ENCODE peak calls at places on chromosome 15, in six cellular contexts. One of them, this sample, is unnamed.
A peak's percentile ranks its signal among the peaks of the same experiment; 100 is the strongest.

GRCh38 chr15:89784686-89784960 is 8.5 kb downstream of the MESP2 start:
- DNase-seq in AML-193: no peak
- DNase-seq in AG20443: no peak
- DNase-seq in cardiac fibroblast: no peak
- DNase-seq in SK-N-DZ: no peak
- DNase-seq in stimulated activated CD8-positive, alpha-beta memory T cell treated with anti-CD3 and anti-CD28 coated beads, Interleukin-12 subunit alpha, Interleukin-12 subunit beta, amount 100 ng/mL, for 4 hours: no peak
- DNase-seq in this sample: no peak

GRCh38 chr15:45540531-45540930 is 18.0 kb upstream of the SLC30A4 start:
- DNase-seq in SK-N-DZ: no peak
- DNase-seq in AML-193: no peak
- DNase-seq in cardiac fibroblast: no peak
- DNase-seq in stimulated activated CD8-positive, alpha-beta memory T cell treated with anti-CD3 and anti-CD28 coated beads, Interleukin-12 subunit alpha, Interleukin-12 subunit beta, amount 100 ng/mL, for 4 hours: no peak
- DNase-seq in AG20443: no peak
- DNase-seq in this sample: no peak

GRCh38 chr15:65942436-65942835 is 73.1 kb downstream of the RAB11A start:
- DNase-seq in AML-193: no peak
- DNase-seq in AG20443: no peak
- DNase-seq in SK-N-DZ: peak; percentile 50
- DNase-seq in stimulated activated CD8-positive, alpha-beta memory T cell treated with anti-CD3 and anti-CD28 coated beads, Interleukin-12 subunit alpha, Interleukin-12 subunit beta, amount 100 ng/mL, for 4 hours: no peak
- DNase-seq in cardiac fibroblast: no peak
- DNase-seq in this sample: no peak

GRCh38 chr15:27241942-27242341 is 271.0 kb downstream of the GABRG3 start:
- DNase-seq in stimulated activated CD8-positive, alpha-beta memory T cell treated with anti-CD3 and anti-CD28 coated beads, Interleukin-12 subunit alpha, Interleukin-12 subunit beta, amount 100 ng/mL, for 4 hours: no peak
- DNase-seq in cardiac fibroblast: no peak
- DNase-seq in AML-193: no peak
- DNase-seq in AG20443: no peak
- DNase-seq in SK-N-DZ: no peak
- DNase-seq in this sample: no peak

GRCh38 chr15:34259557-34259956 is 34.7 kb downstream of the EMC4 start:
- DNase-seq in cardiac fibroblast: peak; percentile 6
- DNase-seq in AG20443: no peak
- DNase-seq in stimulated activated CD8-positive, alpha-beta memory T cell treated with anti-CD3 and anti-CD28 coated beads, Interleukin-12 subunit alpha, Interleukin-12 subunit beta, amount 100 ng/mL, for 4 hours: no peak
- DNase-seq in SK-N-DZ: peak; percentile 69
- DNase-seq in AML-193: no peak
- DNase-seq in this sample: no peak

GRCh38 chr15:73773428-73773827 is 20.3 kb upstream of the INSYN1 start:
- DNase-seq in AML-193: no peak
- DNase-seq in AG20443: no peak
- DNase-seq in SK-N-DZ: no peak
- DNase-seq in stimulated activated CD8-positive, alpha-beta memory T cell treated with anti-CD3 and anti-CD28 coated beads, Interleukin-12 subunit alpha, Interleukin-12 subunit beta, amount 100 ng/mL, for 4 hours: no peak
- DNase-seq in cardiac fibroblast: no peak
- DNase-seq in this sample: no peak

GRCh38 chr15:25670025-25670554 is 193.0 kb downstream of the ATP10A start:
- DNase-seq in stimulated activated CD8-positive, alpha-beta memory T cell treated with anti-CD3 and anti-CD28 coated beads, Interleukin-12 subunit alpha, Interleukin-12 subunit beta, amount 100 ng/mL, for 4 hours: no peak
- DNase-seq in AG20443: peak; percentile 89
- DNase-seq in cardiac fibroblast: peak; percentile 68
- DNase-seq in SK-N-DZ: no peak
- DNase-seq in AML-193: no peak
- DNase-seq in this sample: no peak

GRCh38 chr15:29914441-29915053 is 92.3 kb upstream of the TJP1 start:
- DNase-seq in AML-193: no peak
- DNase-seq in stimulated activated CD8-positive, alpha-beta memory T cell treated with anti-CD3 and anti-CD28 coated beads, Interleukin-12 subunit alpha, Interleukin-12 subunit beta, amount 100 ng/mL, for 4 hours: no peak
- DNase-seq in AG20443: no peak
- DNase-seq in cardiac fibroblast: no peak
- DNase-seq in SK-N-DZ: no peak
- DNase-seq in this sample: no peak

GRCh38 chr15:91268510-91268909 is 168.5 kb downstream of the SV2B start:
- DNase-seq in stimulated activated CD8-positive, alpha-beta memory T cell treated with anti-CD3 and anti-CD28 coated beads, Interleukin-12 subunit alpha, Interleukin-12 subunit beta, amount 100 ng/mL, for 4 hours: no peak
- DNase-seq in AML-193: no peak
- DNase-seq in cardiac fibroblast: no peak
- DNase-seq in AG20443: no peak
- DNase-seq in SK-N-DZ: peak; percentile 37
- DNase-seq in this sample: no peak

GRCh38 chr15:89829616-89830440 is 15.2 kb upstream of the ANPEP start:
- DNase-seq in SK-N-DZ: no peak
- DNase-seq in cardiac fibroblast: no peak
- DNase-seq in AML-193: no peak
- DNase-seq in stimulated activated CD8-positive, alpha-beta memory T cell treated with anti-CD3 and anti-CD28 coated beads, Interleukin-12 subunit alpha, Interleukin-12 subunit beta, amount 100 ng/mL, for 4 hours: no peak
- DNase-seq in AG20443: no peak
- DNase-seq in this sample: no peak